ENCODE peak calls at places on chromosomes 6 and 20, in nine cellular contexts. U is GM12892, L is H54, J is SK-MEL-5, N is T-helper 2 cell, R is nephron progenitor cell, G is AG09309, W is NCI-H774, I is heart left ventricle. E is an unnamed sample.

GRCh38 chr6:166408936-166409755 is 26.4 kb upstream of the MPC1 start:
- DNase-seq in U (no peak), L (no peak), J (no peak), N (no peak), R (no peak), G (no peak), W (no peak), I (no peak), E (no peak)

GRCh38 chr6:155832596-155832995 is 377.0 kb upstream of the NOX3 start:
- DNase-seq in U (no peak), L (no peak), J (peak), N (no peak), R (no peak), G (no peak), W (no peak), I (no peak), E (no peak)

GRCh38 chr6:137399949-137400443 is 94.2 kb downstream of the OLIG3 start:
- DNase-seq in U (no peak), L (no peak), J (no peak), N (peak), R (no peak), G (no peak), W (no peak), I (no peak), E (no peak)

GRCh38 chr6:36623547-36624459 is 29.6 kb downstream of the SRSF3 start:
- DNase-seq in U (peak), L (peak), J (peak), N (peak), R (peak), G (no peak), W (peak), I (peak), E (peak)

GRCh38 chr20:460707-461106 is 1.6 kb downstream of the TBC1D20 start:
- DNase-seq in U (no peak), L (no peak), J (peak), N (no peak), R (no peak), G (no peak), W (no peak), I (no peak), E (no peak)

GRCh38 chr6:166944666-166945256 is 11.6 kb downstream of the RNASET2 start:
- DNase-seq in U (no peak), L (no peak), J (no peak), N (no peak), R (no peak), G (no peak), W (no peak), I (no peak), E (no peak)

GRCh38 chr20:24908642-24909041 is 40.4 kb upstream of the CST7 start:
- DNase-seq in U (no peak), L (no peak), J (no peak), N (no peak), R (no peak), G (no peak), W (no peak), I (no peak), E (no peak)

GRCh38 chr6:35213824-35214756 is at the start of gene SCUBE3:
- DNase-seq in U (peak), L (no peak), J (no peak), N (peak), R (peak), G (no peak), W (no peak), I (no peak), E (no peak)

GRCh38 chr6:31738048-31738979 is 1.5 kb upstream of the MSH5 start:
- DNase-seq in U (peak), L (peak), J (peak), N (peak), R (no peak), G (no peak), W (peak), I (peak), E (peak)

GRCh38 chr6:105317607-105318533 is 85.0 kb downstream of the PREP start:
- DNase-seq in U (no peak), L (no peak), J (peak), N (no peak), R (no peak), G (no peak), W (peak), I (no peak), E (no peak)

GRCh38 chr6:13383280-13384163 is 55.2 kb upstream of the TBC1D7 start:
- DNase-seq in U (peak), L (no peak), J (peak), N (peak), R (no peak), G (no peak), W (peak), I (no peak), E (no peak)

GRCh38 chr6:135938588-135939215 is 87.2 kb downstream of the PDE7B start:
- DNase-seq in U (no peak), L (no peak), J (peak), N (no peak), R (no peak), G (no peak), W (no peak), I (peak), E (no peak)

GRCh38 chr6:133240511-133241087 is 558 bp upstream of the EYA4 start:
- DNase-seq in U (peak), L (no peak), J (peak), N (no peak), R (peak), G (no peak), W (no peak), I (peak), E (no peak)

GRCh38 chr20:2023151-2023550 is 29.3 kb upstream of the PDYN start:
- DNase-seq in U (no peak), L (no peak), J (no peak), N (no peak), R (no peak), G (no peak), W (no peak), I (no peak), E (no peak)

GRCh38 chr6:21678990-21679389 is 85.4 kb downstream of the SOX4 start:
- DNase-seq in U (no peak), L (peak), J (no peak), N (no peak), R (no peak), G (no peak), W (no peak), I (no peak), E (no peak)

GRCh38 chr6:157741889-157742615 is 81.0 kb upstream of the SNX9 start:
- DNase-seq in U (no peak), L (no peak), J (no peak), N (no peak), R (no peak), G (no peak), W (no peak), I (peak), E (no peak)

E was measured in mucosa of gallbladder.